ENCODE peak calls at places on chromosomes 13 and 19, in eight cellular contexts. Z is A549, L is fibroblast of mammary gland, T is B cell, C is progenitor cell of endocrine pancreas, U is nephron progenitor cell, J is left ventricle myocardium inferior, K is body of pancreas. S is an unnamed sample.

GRCh38 chr13:71242191-71242590 is 624.8 kb downstream of the DACH1 start:
- DNase-seq in Z (no peak), L (no peak), T (no peak), C (no peak), U (no peak), J (peak; percentile 15), K (no peak), S (no peak)

GRCh38 chr13:101434486-101434885 is 18.0 kb upstream of the ITGBL1 start:
- DNase-seq in Z (no peak), L (no peak), T (no peak), C (no peak), U (no peak), J (no peak), K (no peak), S (no peak)

GRCh38 chr19:7346488-7346971 is 2.2 kb upstream of the ARHGEF18 start:
- DNase-seq in Z (no peak), L (no peak), T (peak; percentile 45), C (no peak), U (no peak), J (no peak), K (no peak), S (no peak)

GRCh38 chr13:80556291-80556690 is 215.4 kb upstream of the SPRY2 start:
- DNase-seq in Z (no peak), L (no peak), T (no peak), C (no peak), U (no peak), J (no peak), K (no peak), S (no peak)

GRCh38 chr13:37207646-37208045 is 102.2 kb upstream of the CSNK1A1L start:
- DNase-seq in Z (no peak), L (no peak), T (no peak), C (no peak), U (no peak), J (no peak), K (no peak), S (no peak)

GRCh38 chr13:96621634-96622033 is 372.6 kb downstream of the OXGR1 start:
- DNase-seq in Z (no peak), L (no peak), T (no peak), C (no peak), U (no peak), J (no peak), K (no peak), S (no peak)

GRCh38 chr13:46983881-46984280 is 87.0 kb upstream of the HTR2A start:
- DNase-seq in Z (no peak), L (peak; percentile 72), T (peak; percentile 56), C (no peak), U (no peak), J (no peak), K (no peak), S (peak; percentile 48)

GRCh38 chr19:18765224-18765623 is 25.9 kb downstream of the COMP start:
- DNase-seq in Z (no peak), L (no peak), T (no peak), C (no peak), U (no peak), J (no peak), K (peak; percentile 70), S (no peak)

GRCh38 chr13:45082964-45083363 is 37.3 kb upstream of the GTF2F2 start:
- DNase-seq in Z (no peak), L (peak; percentile 76), T (no peak), C (no peak), U (no peak), J (no peak), K (no peak), S (no peak)

GRCh38 chr19:33387351-33388230 is 14.1 kb downstream of the CEBPG start:
- DNase-seq in Z (no peak), L (no peak), T (no peak), C (no peak), U (no peak), J (peak; percentile 12), K (no peak), S (no peak)

GRCh38 chr13:95153647-95154405 is 147.4 kb downstream of the ABCC4 start:
- DNase-seq in Z (no peak), L (peak; percentile 31), T (no peak), C (no peak), U (no peak), J (no peak), K (no peak), S (no peak)

GRCh38 chr13:112454648-112455334 is 78.6 kb downstream of the SPACA7 start:
- DNase-seq in Z (no peak), L (no peak), T (no peak), C (no peak), U (no peak), J (no peak), K (no peak), S (no peak)

GRCh38 chr19:37886571-37886970 is 19.8 kb downstream of the WDR87 start:
- DNase-seq in Z (no peak), L (no peak), T (no peak), C (no peak), U (no peak), J (no peak), K (no peak), S (no peak)

DNA sequence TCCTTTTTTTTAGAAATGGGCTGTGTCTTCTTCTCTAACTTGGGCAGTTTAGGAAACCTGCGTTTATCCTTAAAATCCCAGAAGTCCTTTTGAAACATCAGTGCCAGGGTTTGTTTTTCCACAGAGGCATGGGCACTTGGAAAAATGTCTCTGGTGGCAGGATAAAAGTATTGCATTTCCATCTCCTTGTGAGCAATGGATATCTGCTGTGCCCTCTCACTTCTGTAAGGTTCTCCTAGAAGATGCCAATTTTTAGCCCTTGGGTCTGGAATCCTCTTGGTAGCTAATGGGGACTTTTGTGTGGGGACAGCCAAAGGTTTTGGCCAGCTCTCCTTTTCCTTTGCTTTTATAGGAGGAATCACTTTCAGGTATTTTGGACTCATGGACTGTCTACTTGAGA is 21.0 kb downstream of the WDR87 start:
- DNase-seq in Z (peak; percentile 43), L (no peak), T (no peak), C (no peak), U (no peak), J (no peak), K (no peak), S (no peak)
- TF ChIP-seq CTCF in Z (no peak), L (no peak), T (no peak), C (peak; percentile 11), U (no peak), J (no peak), K (no peak), S (no peak)

DNA sequence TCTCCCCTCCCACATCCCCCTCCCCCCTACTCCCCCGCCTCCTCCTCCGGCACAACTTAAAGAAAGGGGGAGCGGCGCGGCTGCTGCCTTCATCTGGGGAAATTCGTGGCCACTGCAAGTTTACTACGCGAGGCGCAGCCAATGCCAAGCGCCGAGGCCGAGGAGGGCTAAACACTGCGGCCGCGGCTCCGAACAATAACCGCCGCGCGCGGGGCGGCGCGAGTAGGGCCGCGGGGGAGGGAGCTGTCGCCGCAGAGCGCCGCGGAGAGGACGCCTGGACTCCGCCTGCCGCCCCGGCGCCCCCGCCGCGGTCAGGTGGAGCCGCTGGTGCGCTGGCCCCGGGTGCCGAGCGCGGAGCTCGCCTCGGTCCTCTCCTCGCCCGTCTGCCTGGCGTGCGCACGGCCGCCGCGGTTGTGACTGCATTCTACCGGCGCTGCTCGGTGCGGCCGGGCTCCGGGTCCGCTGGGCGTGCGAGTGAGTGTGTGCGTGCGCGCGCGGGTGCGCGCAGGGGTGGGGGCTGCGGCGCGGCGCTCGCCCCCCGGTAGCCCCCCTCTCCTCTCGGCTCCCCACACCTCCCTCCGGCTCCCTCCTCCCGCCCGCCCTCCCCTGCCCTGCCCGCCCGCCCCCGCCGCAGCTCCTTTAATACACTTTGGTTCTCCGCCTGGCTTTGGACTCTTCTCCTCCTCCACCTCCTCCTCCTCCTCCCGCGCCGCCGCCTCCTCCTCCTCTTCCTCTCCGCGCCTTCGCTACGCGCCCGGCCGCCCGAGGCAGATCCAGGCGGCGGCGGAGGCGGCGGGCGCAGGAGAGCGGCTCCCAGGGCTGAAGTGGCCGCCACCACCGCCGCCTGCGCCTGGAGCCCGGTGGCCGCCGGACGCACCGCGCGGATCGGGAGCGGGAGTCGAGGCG is at the start of gene ZIC2:
- DNase-seq in Z (peak; percentile 87), L (peak; percentile 24), T (peak; percentile 42), C (no peak), U (peak; percentile 73), J (no peak), K (no peak), S (no peak)
- TF ChIP-seq CTCF in Z (no peak), L (no peak), T (no peak), C (no peak), U (no peak), J (no peak), K (no peak), S (no peak)

GRCh38 chr13:51019026-51019425 is 92.0 kb downstream of the C13orf42 start:
- DNase-seq in Z (no peak), L (no peak), T (no peak), C (no peak), U (no peak), J (no peak), K (no peak), S (no peak)

GRCh38 chr13:51025245-51025872 is 85.7 kb downstream of the C13orf42 start:
- DNase-seq in Z (no peak), L (peak; percentile 19), T (no peak), C (no peak), U (no peak), J (no peak), K (no peak), S (no peak)

GRCh38 chr13:51015973-51016372 is 95.1 kb downstream of the C13orf42 start:
- DNase-seq in Z (no peak), L (no peak), T (no peak), C (no peak), U (no peak), J (no peak), K (no peak), S (no peak)

GRCh38 chr13:51017516-51017915 is 93.6 kb downstream of the C13orf42 start:
- DNase-seq in Z (no peak), L (no peak), T (no peak), C (no peak), U (no peak), J (no peak), K (no peak), S (no peak)

DNA sequence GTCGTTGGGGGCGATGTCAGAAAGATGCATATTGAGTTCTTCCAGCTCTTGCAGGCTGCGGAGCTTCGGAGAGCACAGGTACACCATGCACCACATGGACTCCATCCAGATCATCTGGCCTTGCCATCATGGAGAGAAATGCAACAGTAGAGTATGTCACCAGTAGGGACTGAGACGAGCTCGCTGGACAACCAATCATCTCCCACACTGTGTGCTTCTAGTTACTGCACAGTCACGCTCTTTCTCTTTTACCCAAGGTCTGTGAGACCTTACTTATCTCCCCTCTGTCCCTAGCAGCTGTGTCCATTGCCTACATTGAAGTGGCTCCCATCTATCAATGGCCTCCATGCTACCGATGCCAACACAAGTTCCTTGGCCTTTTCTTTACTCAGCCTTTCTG is 90.5 kb downstream of the C13orf42 start:
- DNase-seq in Z (no peak), L (no peak), T (no peak), C (no peak), U (no peak), J (no peak), K (no peak), S (no peak)
- TF ChIP-seq CTCF in Z (no peak), L (no peak), T (no peak), C (no peak), U (no peak), J (no peak), K (no peak), S (no peak)

DNA sequence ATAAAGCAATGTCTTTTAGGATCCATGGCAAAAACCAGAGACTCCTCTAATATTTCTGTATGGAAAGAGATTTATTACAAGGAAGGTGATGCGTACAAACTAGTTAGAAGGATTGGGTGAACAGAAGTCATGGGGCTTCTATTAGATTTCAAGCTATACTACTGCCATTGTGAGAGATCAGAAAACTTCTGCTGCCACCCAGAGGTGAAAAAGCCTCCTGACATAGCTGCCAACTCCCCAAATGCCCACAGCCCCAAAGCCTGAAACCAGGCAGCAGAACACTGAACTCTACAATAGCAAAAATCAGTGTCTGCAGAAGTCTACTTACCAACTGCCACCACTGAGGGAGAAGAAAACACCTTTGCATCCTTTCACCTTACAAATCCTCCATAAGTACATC is 379.0 kb upstream of the MIR17HG start:
- DNase-seq in Z (peak; percentile 44), L (peak; percentile 1), T (no peak), C (no peak), U (peak; percentile 28), J (no peak), K (no peak), S (no peak)
- TF ChIP-seq CTCF in Z (peak; percentile 65), L (peak; percentile 6), T (no peak), C (peak; percentile 70), U (peak; percentile 35), J (peak; percentile 42), K (peak; percentile 48), S (no peak)

S was measured in GM10248.